ENCODE peak calls at places on chromosome 10, in six cellular contexts. Q is T-helper 2 cell, K is Right ventricle myocardium superior, C is T1000, P is aorta, T is choroid plexus epithelial cell. N is an unnamed sample.

GRCh38 chr10:11898372-11899066 is 75.4 kb downstream of the PROSER2 start:
- DNase-seq in C (no peak), P (no peak), T (peak; percentile 56), Q (no peak), K (no peak), N (no peak)

GRCh38 chr10:122882798-122883197 is 3.4 kb upstream of the FAM24B start:
- DNase-seq in T (no peak), P (no peak), C (no peak), Q (no peak), K (no peak), N (no peak)

GRCh38 chr10:132255489-132256344 is 52.0 kb downstream of the STK32C start:
- DNase-seq in K (no peak), T (no peak), Q (no peak), C (no peak), P (no peak), N (no peak)

GRCh38 chr10:68327889-68328786 is 3.7 kb upstream of the HNRNPH3 start:
- DNase-seq in C (no peak), K (no peak), T (peak; percentile 84), P (no peak), Q (no peak), N (no peak)

GRCh38 chr10:50885097-50885859 is at the start of gene A1CF:
- DNase-seq in Q (no peak), P (no peak), T (no peak), C (no peak), K (no peak), N (no peak)

GRCh38 chr10:116106611-116107010 is 166.4 kb downstream of the GFRA1 start:
- DNase-seq in C (no peak), P (no peak), K (no peak), T (no peak), Q (no peak), N (no peak)

GRCh38 chr10:93006435-93007039 is 54.1 kb upstream of the CYP26C1 start:
- DNase-seq in Q (no peak), P (no peak), C (no peak), T (peak; percentile 81), K (no peak), N (no peak)

GRCh38 chr10:75108684-75109458 is 2.6 kb upstream of the SAMD8 start:
- DNase-seq in C (no peak), P (no peak), K (no peak), Q (no peak), T (no peak), N (peak; percentile 59)

GRCh38 chr10:21057436-21057835 is 160.3 kb upstream of the NEBL start:
- DNase-seq in P (no peak), Q (no peak), C (no peak), K (no peak), T (no peak), N (no peak)

GRCh38 chr10:86284355-86285105 is 82.1 kb downstream of the GRID1 start:
- DNase-seq in K (no peak), Q (no peak), T (no peak), P (no peak), C (no peak), N (peak; percentile 45)

GRCh38 chr10:18463673-18464211 is 187.6 kb downstream of the NSUN6 start:
- DNase-seq in T (no peak), P (no peak), K (peak; percentile 49), Q (no peak), C (no peak), N (no peak)

GRCh38 chr10:46094931-46095755 is 49.1 kb upstream of the MSMB start:
- DNase-seq in T (no peak), K (no peak), P (no peak), Q (no peak), C (no peak), N (no peak)

GRCh38 chr10:86257683-86258082 is 108.9 kb downstream of the GRID1 start:
- DNase-seq in Q (no peak), T (no peak), P (no peak), C (no peak), K (no peak), N (no peak)

GRCh38 chr10:45418859-45419672 is 45.0 kb downstream of the ALOX5 start:
- DNase-seq in Q (peak; percentile 43), P (peak; percentile 85), T (peak; percentile 33), K (peak; percentile 86), C (no peak), N (peak; percentile 71)

GRCh38 chr10:111139567-111139966 is 62.7 kb downstream of the ADRA2A start:
- DNase-seq in C (no peak), Q (no peak), P (no peak), T (no peak), K (no peak), N (no peak)

GRCh38 chr10:115761166-115761565 is 511.8 kb downstream of the GFRA1 start:
- DNase-seq in T (peak; percentile 56), C (no peak), K (no peak), P (no peak), Q (no peak), N (no peak)

GRCh38 chr10:101779544-101780186 is 3.6 kb downstream of the NPM3 start:
- DNase-seq in K (peak; percentile 89), C (no peak), Q (peak; percentile 60), T (peak; percentile 67), P (peak; percentile 87), N (peak; percentile 82)

GRCh38 chr10:28503114-28503513 is 29.8 kb upstream of the WAC start:
- DNase-seq in Q (no peak), K (no peak), T (peak; percentile 46), C (no peak), P (no peak), N (no peak)

GRCh38 chr10:125521721-125522680 is 161.0 kb downstream of the TEX36 start:
- DNase-seq in Q (no peak), T (no peak), K (no peak), C (no peak), P (no peak), N (no peak)

GRCh38 chr10:35889226-35889625 is 247.1 kb upstream of the FZD8 start:
- DNase-seq in Q (no peak), T (no peak), C (no peak), P (no peak), K (no peak), N (no peak)

GRCh38 chr10:94963901-94964300 is 25.4 kb downstream of the CYP2C9 start:
- DNase-seq in K (no peak), C (peak; percentile 18), P (no peak), Q (no peak), T (peak; percentile 66), N (no peak)

GRCh38 chr10:8967004-8967530 is 912.6 kb downstream of the GATA3 start:
- DNase-seq in K (no peak), Q (no peak), C (no peak), T (no peak), P (no peak), N (no peak)

GRCh38 chr10:30804478-30805055 is 175.0 kb upstream of the LYZL2 start:
- DNase-seq in Q (no peak), P (no peak), C (no peak), T (no peak), K (peak; percentile 63), N (peak; percentile 78)

GRCh38 chr10:96417432-96417831 is 58.6 kb upstream of the OPALIN start:
- DNase-seq in P (no peak), Q (no peak), K (no peak), T (peak; percentile 25), C (no peak), N (no peak)